ENCODE peak calls at places on chromosomes 3 and 15, in five cellular contexts. One of them, this sample, is unnamed. For H3K4me1, the result is how much of the 10 kb centered on the place peaks cover.

GRCh38 chr3:10205461-10206165 is 40.9 kb downstream of the IRAK2 start:
- DNase-seq in spleen: no peak
- DNase-seq in cardiac muscle cell: peak
- DNase-seq in testis: no peak
- DNase-seq in heart right ventricle: no peak
- DNase-seq in this sample: no peak

GRCh38 chr3:155572085-155572484 is 172.8 kb downstream of the PLCH1 start:
- DNase-seq in testis: no peak
- DNase-seq in heart right ventricle: no peak
- DNase-seq in cardiac muscle cell: peak
- DNase-seq in spleen: no peak
- DNase-seq in this sample: no peak

GRCh38 chr3:193673845-193674244 is 80.8 kb downstream of the OPA1 start:
- DNase-seq in cardiac muscle cell: no peak
- DNase-seq in testis: no peak
- DNase-seq in heart right ventricle: no peak
- DNase-seq in spleen: no peak
- DNase-seq in this sample: peak

GRCh38 chr15:101303408-101303807 is 8.4 kb upstream of the SNRPA1 start:
- DNase-seq in heart right ventricle: no peak
- DNase-seq in testis: no peak
- DNase-seq in spleen: no peak
- DNase-seq in cardiac muscle cell: no peak
- DNase-seq in this sample: no peak

GRCh38 chr3:49747792-49748480 is 24.2 kb upstream of the GMPPB start:
- DNase-seq in cardiac muscle cell: peak
- DNase-seq in heart right ventricle: no peak
- DNase-seq in spleen: no peak
- DNase-seq in testis: no peak
- DNase-seq in this sample: no peak

GRCh38 chr3:136336329-136337100 is 86.4 kb downstream of the PCCB start:
- DNase-seq in testis: no peak
- DNase-seq in cardiac muscle cell: no peak
- DNase-seq in spleen: no peak
- DNase-seq in heart right ventricle: no peak
- DNase-seq in this sample: peak

GRCh38 chr15:60649845-60650548 is 171.1 kb upstream of the ICE2 start:
- DNase-seq in heart right ventricle: no peak
- DNase-seq in testis: no peak
- DNase-seq in cardiac muscle cell: no peak
- DNase-seq in spleen: no peak
- DNase-seq in this sample: peak

GRCh38 chr3:168040624-168041208 is 55.0 kb downstream of the GOLIM4 start:
- DNase-seq in cardiac muscle cell: peak
- DNase-seq in testis: peak
- DNase-seq in spleen: no peak
- DNase-seq in heart right ventricle: no peak
- DNase-seq in this sample: peak

GRCh38 chr3:63364909-63365308 is 86.8 kb downstream of the SYNPR start:
- DNase-seq in cardiac muscle cell: peak
- DNase-seq in spleen: no peak
- DNase-seq in heart right ventricle: no peak
- DNase-seq in testis: peak
- DNase-seq in this sample: no peak

GRCh38 chr3:153634683-153635082 is 472.7 kb downstream of the RAP2B start:
- DNase-seq in cardiac muscle cell: peak
- DNase-seq in heart right ventricle: no peak
- DNase-seq in spleen: no peak
- DNase-seq in testis: peak
- DNase-seq in this sample: no peak

GRCh38 chr15:40108061-40108854 is 421 bp downstream of the BMF start:
- DNase-seq in heart right ventricle: peak
- DNase-seq in cardiac muscle cell: peak
- DNase-seq in spleen: no peak
- DNase-seq in testis: peak
- DNase-seq in this sample: peak

GRCh38 chr3:149366031-149366430 is 11.4 kb downstream of the TM4SF1 start:
- DNase-seq in spleen: no peak
- DNase-seq in heart right ventricle: no peak
- DNase-seq in testis: no peak
- DNase-seq in cardiac muscle cell: no peak
- DNase-seq in this sample: no peak

GRCh38 chr3:74465652-74466415 is 148.6 kb downstream of the CNTN3 start:
- DNase-seq in testis: no peak
- DNase-seq in cardiac muscle cell: peak
- DNase-seq in spleen: no peak
- DNase-seq in heart right ventricle: no peak
- DNase-seq in this sample: peak

DNA sequence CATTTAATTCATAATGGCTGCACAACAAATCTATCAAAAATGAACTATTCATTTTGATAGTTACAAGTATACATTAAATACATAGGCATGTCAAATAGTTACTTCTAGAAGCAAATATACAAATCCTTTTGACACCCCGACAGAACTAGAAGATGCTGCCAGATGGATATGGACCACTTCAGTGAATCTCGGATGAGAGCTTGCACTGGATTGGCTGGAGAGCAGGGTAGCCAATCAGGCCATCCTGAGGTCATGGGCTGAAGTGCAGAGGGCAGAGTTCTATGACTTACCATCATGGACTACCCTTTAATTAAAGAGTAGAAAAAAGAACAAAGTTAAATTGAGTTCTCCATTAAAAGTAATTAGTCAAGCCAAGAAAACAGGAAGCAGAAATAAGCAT is 8.3 kb downstream of the CCNL1 start:
- DNase-seq in spleen: no peak
- DNase-seq in cardiac muscle cell: no peak
- DNase-seq in heart right ventricle: no peak
- DNase-seq in testis: no peak
- DNase-seq in this sample: no peak
- H3K27ac ChIP-seq in spleen: no peak
- H3K27ac ChIP-seq in cardiac muscle cell: no peak
- H3K27ac ChIP-seq in heart right ventricle: no peak
- H3K27ac ChIP-seq in testis: no peak
- H3K27ac ChIP-seq in this sample: no peak

GRCh38 chr3:105513886-105514285 is 147.2 kb downstream of the ALCAM start:
- DNase-seq in heart right ventricle: no peak
- DNase-seq in cardiac muscle cell: no peak
- DNase-seq in testis: no peak
- DNase-seq in spleen: no peak
- DNase-seq in this sample: no peak

GRCh38 chr3:105513042-105513441 is 146.3 kb downstream of the ALCAM start:
- DNase-seq in spleen: no peak
- DNase-seq in heart right ventricle: no peak
- DNase-seq in testis: no peak
- DNase-seq in cardiac muscle cell: peak
- DNase-seq in this sample: no peak

GRCh38 chr3:105518201-105518600 is 151.5 kb downstream of the ALCAM start:
- DNase-seq in spleen: no peak
- DNase-seq in cardiac muscle cell: no peak
- DNase-seq in testis: no peak
- DNase-seq in heart right ventricle: no peak
- DNase-seq in this sample: no peak

GRCh38 chr3:105518806-105519418 is 152.2 kb downstream of the ALCAM start:
- DNase-seq in testis: peak
- DNase-seq in spleen: no peak
- DNase-seq in cardiac muscle cell: peak
- DNase-seq in heart right ventricle: no peak
- DNase-seq in this sample: peak

DNA sequence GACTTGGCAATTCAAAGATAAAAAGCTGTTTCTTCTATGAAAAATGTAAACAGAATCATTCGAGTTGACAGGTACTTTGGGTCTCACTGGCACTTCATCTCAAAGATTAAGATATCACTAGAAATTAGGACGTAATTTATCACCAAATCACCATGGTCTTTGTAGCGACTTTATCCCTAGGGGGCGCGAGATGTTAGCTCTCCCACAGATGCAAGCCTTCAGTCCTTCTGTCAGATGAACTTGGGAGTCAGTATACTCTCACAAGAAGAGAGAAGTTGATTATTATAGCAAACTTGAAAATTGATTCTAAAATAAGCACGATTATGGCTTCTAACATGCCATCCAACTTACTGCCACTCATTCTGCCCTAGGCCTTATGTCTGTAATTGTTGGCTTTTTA is 150.3 kb downstream of the ALCAM start:
- DNase-seq in testis: peak
- DNase-seq in heart right ventricle: no peak
- DNase-seq in cardiac muscle cell: peak
- DNase-seq in spleen: no peak
- DNase-seq in this sample: no peak
- H3K4me1 ChIP-seq in testis: under half
- H3K4me1 ChIP-seq in heart right ventricle: under half
- H3K4me1 ChIP-seq in cardiac muscle cell: under half
- H3K4me1 ChIP-seq in spleen: under half
- H3K4me1 ChIP-seq in this sample: under half

GRCh38 chr3:30548605-30549004 is 57.8 kb upstream of the TGFBR2 start:
- DNase-seq in testis: peak
- DNase-seq in heart right ventricle: no peak
- DNase-seq in cardiac muscle cell: no peak
- DNase-seq in spleen: no peak
- DNase-seq in this sample: no peak
- H3K27ac ChIP-seq in testis: no peak
- H3K27ac ChIP-seq in heart right ventricle: peak
- H3K27ac ChIP-seq in cardiac muscle cell: no peak
- H3K27ac ChIP-seq in spleen: no peak
- H3K27ac ChIP-seq in this sample: no peak

GRCh38 chr15:91892417-91892816 is 38.9 kb downstream of the SLCO3A1 start:
- DNase-seq in spleen: no peak
- DNase-seq in testis: peak
- DNase-seq in heart right ventricle: no peak
- DNase-seq in cardiac muscle cell: no peak
- DNase-seq in this sample: no peak

GRCh38 chr15:91897585-91898372 is 44.3 kb downstream of the SLCO3A1 start:
- DNase-seq in cardiac muscle cell: no peak
- DNase-seq in testis: peak
- DNase-seq in heart right ventricle: no peak
- DNase-seq in spleen: no peak
- DNase-seq in this sample: peak

GRCh38 chr15:91891788-91892187 is 38.3 kb downstream of the SLCO3A1 start:
- DNase-seq in heart right ventricle: peak
- DNase-seq in cardiac muscle cell: no peak
- DNase-seq in spleen: no peak
- DNase-seq in testis: no peak
- DNase-seq in this sample: no peak

GRCh38 chr15:91896656-91897055 is 43.1 kb downstream of the SLCO3A1 start:
- DNase-seq in spleen: no peak
- DNase-seq in heart right ventricle: no peak
- DNase-seq in cardiac muscle cell: no peak
- DNase-seq in testis: no peak
- DNase-seq in this sample: no peak

DNA sequence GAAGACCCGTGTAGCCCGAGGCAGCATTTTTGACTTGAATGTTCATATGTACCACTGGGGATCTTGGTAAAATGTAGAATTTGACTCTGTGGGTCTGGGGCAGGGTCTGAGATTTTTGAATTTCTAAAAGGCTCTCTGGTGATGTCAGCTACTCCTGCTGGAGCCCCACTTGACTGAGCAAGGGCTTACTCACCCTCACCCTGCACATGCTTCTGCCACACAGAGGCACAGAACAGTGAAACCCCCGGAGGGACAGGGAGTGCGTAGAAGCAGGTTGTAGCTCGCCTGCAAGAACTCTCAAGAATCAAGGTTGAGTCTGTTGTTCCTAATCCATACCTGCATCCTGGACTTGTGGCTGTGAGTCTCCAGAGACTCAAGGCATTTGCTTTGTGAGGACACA is 41.1 kb downstream of the SLCO3A1 start:
- DNase-seq in cardiac muscle cell: no peak
- DNase-seq in spleen: no peak
- DNase-seq in testis: no peak
- DNase-seq in heart right ventricle: no peak
- DNase-seq in this sample: no peak
- H3K4me1 ChIP-seq in cardiac muscle cell: half or more
- H3K4me1 ChIP-seq in spleen: under half
- H3K4me1 ChIP-seq in testis: under half
- H3K4me1 ChIP-seq in heart right ventricle: half or more
- H3K4me1 ChIP-seq in this sample: under half

DNA sequence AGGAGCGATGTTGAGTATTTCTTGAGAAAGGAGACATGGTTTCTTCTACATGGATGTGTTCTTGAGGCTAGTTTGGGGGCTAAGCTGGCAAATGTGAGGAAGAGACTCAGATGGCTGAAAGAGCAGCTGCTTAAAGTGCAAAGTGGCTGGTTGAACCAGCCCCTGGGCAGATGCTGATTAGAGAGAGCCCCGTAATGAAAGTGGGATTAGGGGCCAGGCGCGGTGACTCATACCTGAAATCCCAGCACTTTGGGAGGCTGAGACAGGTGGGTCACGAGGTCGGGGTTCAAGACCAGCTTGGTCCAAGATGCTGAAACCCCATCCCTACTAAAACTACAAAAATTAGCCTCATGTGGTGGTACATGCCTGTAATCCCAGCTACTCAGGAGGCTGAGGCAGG is 75.0 kb upstream of the GCNT3 start:
- DNase-seq in spleen: no peak
- DNase-seq in cardiac muscle cell: no peak
- DNase-seq in testis: no peak
- DNase-seq in heart right ventricle: no peak
- DNase-seq in this sample: peak
- H3K27ac ChIP-seq in spleen: no peak
- H3K27ac ChIP-seq in cardiac muscle cell: no peak
- H3K27ac ChIP-seq in testis: no peak
- H3K27ac ChIP-seq in heart right ventricle: no peak
- H3K27ac ChIP-seq in this sample: no peak

GRCh38 chr3:114151091-114151490 is 27.8 kb downstream of the DRD3 start:
- DNase-seq in testis: no peak
- DNase-seq in heart right ventricle: no peak
- DNase-seq in cardiac muscle cell: no peak
- DNase-seq in spleen: no peak
- DNase-seq in this sample: no peak

GRCh38 chr3:114152519-114153151 is 26.2 kb downstream of the DRD3 start:
- DNase-seq in cardiac muscle cell: peak
- DNase-seq in heart right ventricle: peak
- DNase-seq in spleen: peak
- DNase-seq in testis: peak
- DNase-seq in this sample: peak

GRCh38 chr3:114155370-114155821 is 23.5 kb downstream of the DRD3 start:
- DNase-seq in spleen: no peak
- DNase-seq in cardiac muscle cell: peak
- DNase-seq in testis: peak
- DNase-seq in heart right ventricle: no peak
- DNase-seq in this sample: peak

GRCh38 chr3:114157321-114157720 is 21.5 kb downstream of the DRD3 start:
- DNase-seq in testis: no peak
- DNase-seq in cardiac muscle cell: no peak
- DNase-seq in spleen: no peak
- DNase-seq in heart right ventricle: no peak
- DNase-seq in this sample: no peak

GRCh38 chr3:114154321-114154821 is 24.5 kb downstream of the DRD3 start:
- DNase-seq in cardiac muscle cell: no peak
- DNase-seq in heart right ventricle: no peak
- DNase-seq in testis: no peak
- DNase-seq in spleen: no peak
- DNase-seq in this sample: no peak
- H3K4me1 ChIP-seq in cardiac muscle cell: under half
- H3K4me1 ChIP-seq in heart right ventricle: under half
- H3K4me1 ChIP-seq in testis: under half
- H3K4me1 ChIP-seq in spleen: under half
- H3K4me1 ChIP-seq in this sample: under half